ENCODE peak calls at places on chromosome 13, in eight cellular contexts. One of them, this sample, is unnamed.
A peak's percentile ranks its signal among the peaks of the same experiment; 100 is the strongest.

GRCh38 chr13:113059891-113060290 is 45.7 kb upstream of the F7 start:
- DNase-seq in stimulated activated CD8-positive, alpha-beta memory T cell treated with anti-CD3 and anti-CD28 coated beads, Interleukin-4, amount 100 ng/mL, for 48 hours: no peak
- DNase-seq in astrocyte of the hippocampus: no peak
- DNase-seq in NCI-H1105: no peak
- DNase-seq in neural crest cell: no peak
- DNase-seq in NCI-H1930: no peak
- DNase-seq in HEK293T: no peak
- DNase-seq in GM12878: no peak
- DNase-seq in this sample: no peak

GRCh38 chr13:99959538-99960230 is 11.9 kb downstream of the ZIC5 start:
- DNase-seq in stimulated activated CD8-positive, alpha-beta memory T cell treated with anti-CD3 and anti-CD28 coated beads, Interleukin-4, amount 100 ng/mL, for 48 hours: no peak
- DNase-seq in astrocyte of the hippocampus: peak; percentile 67
- DNase-seq in NCI-H1105: no peak
- DNase-seq in neural crest cell: peak; percentile 55
- DNase-seq in NCI-H1930: no peak
- DNase-seq in HEK293T: no peak
- DNase-seq in GM12878: no peak
- DNase-seq in this sample: no peak

GRCh38 chr13:47803131-47803530 is 197.9 kb downstream of the SUCLA2 start:
- DNase-seq in stimulated activated CD8-positive, alpha-beta memory T cell treated with anti-CD3 and anti-CD28 coated beads, Interleukin-4, amount 100 ng/mL, for 48 hours: no peak
- DNase-seq in astrocyte of the hippocampus: no peak
- DNase-seq in NCI-H1105: no peak
- DNase-seq in neural crest cell: no peak
- DNase-seq in NCI-H1930: no peak
- DNase-seq in HEK293T: no peak
- DNase-seq in GM12878: no peak
- DNase-seq in this sample: no peak

GRCh38 chr13:91358384-91358776 is 10.9 kb downstream of the MIR17HG start:
- DNase-seq in stimulated activated CD8-positive, alpha-beta memory T cell treated with anti-CD3 and anti-CD28 coated beads, Interleukin-4, amount 100 ng/mL, for 48 hours: no peak
- DNase-seq in astrocyte of the hippocampus: no peak
- DNase-seq in NCI-H1105: no peak
- DNase-seq in neural crest cell: no peak
- DNase-seq in NCI-H1930: no peak
- DNase-seq in HEK293T: no peak
- DNase-seq in GM12878: no peak
- DNase-seq in this sample: no peak

GRCh38 chr13:30256713-30257432 is 50.5 kb downstream of the KATNAL1 start:
- DNase-seq in stimulated activated CD8-positive, alpha-beta memory T cell treated with anti-CD3 and anti-CD28 coated beads, Interleukin-4, amount 100 ng/mL, for 48 hours: no peak
- DNase-seq in astrocyte of the hippocampus: no peak
- DNase-seq in NCI-H1105: no peak
- DNase-seq in neural crest cell: no peak
- DNase-seq in NCI-H1930: no peak
- DNase-seq in HEK293T: no peak
- DNase-seq in GM12878: no peak
- DNase-seq in this sample: peak; percentile 26

GRCh38 chr13:110835721-110836599 is 78.9 kb downstream of the ANKRD10 start:
- DNase-seq in stimulated activated CD8-positive, alpha-beta memory T cell treated with anti-CD3 and anti-CD28 coated beads, Interleukin-4, amount 100 ng/mL, for 48 hours: no peak
- DNase-seq in astrocyte of the hippocampus: no peak
- DNase-seq in NCI-H1105: no peak
- DNase-seq in neural crest cell: no peak
- DNase-seq in NCI-H1930: no peak
- DNase-seq in HEK293T: no peak
- DNase-seq in GM12878: no peak
- DNase-seq in this sample: no peak

GRCh38 chr13:46369506-46370268 is 17.4 kb downstream of the RUBCNL start:
- DNase-seq in stimulated activated CD8-positive, alpha-beta memory T cell treated with anti-CD3 and anti-CD28 coated beads, Interleukin-4, amount 100 ng/mL, for 48 hours: no peak
- DNase-seq in astrocyte of the hippocampus: peak; percentile 68
- DNase-seq in NCI-H1105: no peak
- DNase-seq in neural crest cell: no peak
- DNase-seq in NCI-H1930: no peak
- DNase-seq in HEK293T: no peak
- DNase-seq in GM12878: no peak
- DNase-seq in this sample: no peak

GRCh38 chr13:112169941-112170822 is 103.2 kb downstream of the SOX1 start:
- DNase-seq in stimulated activated CD8-positive, alpha-beta memory T cell treated with anti-CD3 and anti-CD28 coated beads, Interleukin-4, amount 100 ng/mL, for 48 hours: no peak
- DNase-seq in astrocyte of the hippocampus: no peak
- DNase-seq in NCI-H1105: no peak
- DNase-seq in neural crest cell: no peak
- DNase-seq in NCI-H1930: no peak
- DNase-seq in HEK293T: no peak
- DNase-seq in GM12878: no peak
- DNase-seq in this sample: no peak

GRCh38 chr13:59493436-59493965 is 670.2 kb downstream of the DIAPH3 start:
- DNase-seq in stimulated activated CD8-positive, alpha-beta memory T cell treated with anti-CD3 and anti-CD28 coated beads, Interleukin-4, amount 100 ng/mL, for 48 hours: no peak
- DNase-seq in astrocyte of the hippocampus: no peak
- DNase-seq in NCI-H1105: no peak
- DNase-seq in neural crest cell: no peak
- DNase-seq in NCI-H1930: no peak
- DNase-seq in HEK293T: no peak
- DNase-seq in GM12878: no peak
- DNase-seq in this sample: no peak

GRCh38 chr13:77506874-77507273 is 28.6 kb upstream of the SCEL start:
- DNase-seq in stimulated activated CD8-positive, alpha-beta memory T cell treated with anti-CD3 and anti-CD28 coated beads, Interleukin-4, amount 100 ng/mL, for 48 hours: no peak
- DNase-seq in astrocyte of the hippocampus: peak; percentile 32
- DNase-seq in NCI-H1105: no peak
- DNase-seq in neural crest cell: no peak
- DNase-seq in NCI-H1930: no peak
- DNase-seq in HEK293T: no peak
- DNase-seq in GM12878: no peak
- DNase-seq in this sample: no peak

GRCh38 chr13:78241278-78241919 is 322.8 kb upstream of the EDNRB start:
- DNase-seq in stimulated activated CD8-positive, alpha-beta memory T cell treated with anti-CD3 and anti-CD28 coated beads, Interleukin-4, amount 100 ng/mL, for 48 hours: peak; percentile 41
- DNase-seq in astrocyte of the hippocampus: peak; percentile 50
- DNase-seq in NCI-H1105: peak; percentile 10
- DNase-seq in neural crest cell: peak; percentile 62
- DNase-seq in NCI-H1930: peak; percentile 12
- DNase-seq in HEK293T: peak; percentile 85
- DNase-seq in GM12878: no peak
- DNase-seq in this sample: peak; percentile 50

GRCh38 chr13:42875448-42876269 is 94.3 kb downstream of the FAM216B start:
- DNase-seq in stimulated activated CD8-positive, alpha-beta memory T cell treated with anti-CD3 and anti-CD28 coated beads, Interleukin-4, amount 100 ng/mL, for 48 hours: no peak
- DNase-seq in astrocyte of the hippocampus: peak; percentile 34
- DNase-seq in NCI-H1105: no peak
- DNase-seq in neural crest cell: peak; percentile 8
- DNase-seq in NCI-H1930: no peak
- DNase-seq in HEK293T: peak; percentile 35
- DNase-seq in GM12878: no peak
- DNase-seq in this sample: peak; percentile 35

GRCh38 chr13:104854698-104855097 is 1680.8 kb downstream of the EFNB2 start:
- DNase-seq in stimulated activated CD8-positive, alpha-beta memory T cell treated with anti-CD3 and anti-CD28 coated beads, Interleukin-4, amount 100 ng/mL, for 48 hours: no peak
- DNase-seq in astrocyte of the hippocampus: no peak
- DNase-seq in NCI-H1105: no peak
- DNase-seq in neural crest cell: no peak
- DNase-seq in NCI-H1930: no peak
- DNase-seq in HEK293T: no peak
- DNase-seq in GM12878: no peak
- DNase-seq in this sample: no peak

GRCh38 chr13:20815469-20815868 is 41.7 kb upstream of the EEF1AKMT1 start:
- DNase-seq in stimulated activated CD8-positive, alpha-beta memory T cell treated with anti-CD3 and anti-CD28 coated beads, Interleukin-4, amount 100 ng/mL, for 48 hours: no peak
- DNase-seq in astrocyte of the hippocampus: no peak
- DNase-seq in NCI-H1105: no peak
- DNase-seq in neural crest cell: no peak
- DNase-seq in NCI-H1930: no peak
- DNase-seq in HEK293T: no peak
- DNase-seq in GM12878: no peak
- DNase-seq in this sample: no peak

GRCh38 chr13:103695320-103695719 is 629.1 kb upstream of the SLC10A2 start:
- DNase-seq in stimulated activated CD8-positive, alpha-beta memory T cell treated with anti-CD3 and anti-CD28 coated beads, Interleukin-4, amount 100 ng/mL, for 48 hours: no peak
- DNase-seq in astrocyte of the hippocampus: no peak
- DNase-seq in NCI-H1105: no peak
- DNase-seq in neural crest cell: no peak
- DNase-seq in NCI-H1930: no peak
- DNase-seq in HEK293T: no peak
- DNase-seq in GM12878: no peak
- DNase-seq in this sample: no peak

GRCh38 chr13:99958402-99959126 is 13.0 kb downstream of the ZIC5 start:
- DNase-seq in stimulated activated CD8-positive, alpha-beta memory T cell treated with anti-CD3 and anti-CD28 coated beads, Interleukin-4, amount 100 ng/mL, for 48 hours: no peak
- DNase-seq in astrocyte of the hippocampus: no peak
- DNase-seq in NCI-H1105: no peak
- DNase-seq in neural crest cell: no peak
- DNase-seq in NCI-H1930: no peak
- DNase-seq in HEK293T: no peak
- DNase-seq in GM12878: no peak
- DNase-seq in this sample: no peak

GRCh38 chr13:23628765-23629565 is 58.8 kb downstream of the TNFRSF19 start:
- DNase-seq in stimulated activated CD8-positive, alpha-beta memory T cell treated with anti-CD3 and anti-CD28 coated beads, Interleukin-4, amount 100 ng/mL, for 48 hours: no peak
- DNase-seq in astrocyte of the hippocampus: no peak
- DNase-seq in NCI-H1105: no peak
- DNase-seq in neural crest cell: no peak
- DNase-seq in NCI-H1930: no peak
- DNase-seq in HEK293T: no peak
- DNase-seq in GM12878: no peak
- DNase-seq in this sample: no peak

GRCh38 chr13:101845501-101846012 is 393.1 kb downstream of the ITGBL1 start:
- DNase-seq in stimulated activated CD8-positive, alpha-beta memory T cell treated with anti-CD3 and anti-CD28 coated beads, Interleukin-4, amount 100 ng/mL, for 48 hours: no peak
- DNase-seq in astrocyte of the hippocampus: peak; percentile 55
- DNase-seq in NCI-H1105: no peak
- DNase-seq in neural crest cell: no peak
- DNase-seq in NCI-H1930: no peak
- DNase-seq in HEK293T: no peak
- DNase-seq in GM12878: no peak
- DNase-seq in this sample: no peak

GRCh38 chr13:26503826-26504594 is 53.5 kb upstream of the WASF3 start:
- DNase-seq in stimulated activated CD8-positive, alpha-beta memory T cell treated with anti-CD3 and anti-CD28 coated beads, Interleukin-4, amount 100 ng/mL, for 48 hours: no peak
- DNase-seq in astrocyte of the hippocampus: no peak
- DNase-seq in NCI-H1105: no peak
- DNase-seq in neural crest cell: no peak
- DNase-seq in NCI-H1930: no peak
- DNase-seq in HEK293T: no peak
- DNase-seq in GM12878: no peak
- DNase-seq in this sample: no peak

This sample was measured in SK-N-DZ.